ENCODE peak calls at places on chromosomes 13 and 19, in five cellular contexts. D is PC-3, L is cardiac fibroblast, I is cardiac muscle cell, X is mucosa of descending colon. H is an unnamed sample.

GRCh38 chr19:18297308-18297707 is 15.9 kb upstream of the JUND start:
- DNase-seq in D (no peak), L (no peak), I (no peak), X (no peak), H (no peak)

GRCh38 chr19:47161876-47162489 is 31.3 kb downstream of the SAE1 start:
- DNase-seq in D (no peak), L (peak), I (no peak), X (no peak), H (no peak)

GRCh38 chr19:39112338-39112890 is 13.2 kb upstream of the PAK4 start:
- DNase-seq in D (peak), L (peak), I (no peak), X (no peak), H (peak)

GRCh38 chr13:32902898-32903297 is 113.3 kb upstream of the KL start:
- DNase-seq in D (no peak), L (peak), I (no peak), X (peak), H (peak)

GRCh38 chr19:43306097-43306496 is 36.8 kb upstream of the PSG9 start:
- DNase-seq in D (peak), L (no peak), I (no peak), X (no peak), H (no peak)

GRCh38 chr19:48858984-48859710 is 9.3 kb downstream of the PLEKHA4 start:
- DNase-seq in D (no peak), L (no peak), I (no peak), X (peak), H (no peak)

GRCh38 chr13:21124853-21125252 is 51.5 kb downstream of the SKA3 start:
- DNase-seq in D (peak), L (peak), I (peak), X (no peak), H (no peak)

GRCh38 chr19:37303591-37304171 is 67.2 kb upstream of the ZNF527 start:
- DNase-seq in D (no peak), L (no peak), I (peak), X (no peak), H (no peak)

GRCh38 chr13:43159007-43159406 is 135.6 kb downstream of the DNAJC15 start:
- DNase-seq in D (no peak), L (peak), I (no peak), X (no peak), H (peak)

GRCh38 chr19:13096968-13097330 is 5.7 kb downstream of the LYL1 start:
- DNase-seq in D (no peak), L (no peak), I (no peak), X (no peak), H (no peak)

GRCh38 chr13:89486721-89487120 is 1815.5 kb downstream of the SLITRK5 start:
- DNase-seq in D (no peak), L (no peak), I (no peak), X (no peak), H (no peak)

GRCh38 chr19:12346896-12347295 is 13.5 kb upstream of the ZNF563 start:
- DNase-seq in D (no peak), L (peak), I (no peak), X (no peak), H (no peak)

GRCh38 chr19:46002678-46003275 is 7.5 kb downstream of the CCDC61 start:
- DNase-seq in D (no peak), L (no peak), I (no peak), X (no peak), H (no peak)

GRCh38 chr19:45996933-45997332 is 1.7 kb downstream of the CCDC61 start:
- DNase-seq in D (no peak), L (no peak), I (no peak), X (no peak), H (no peak)

GRCh38 chr19:46000497-46001246 is 5.4 kb downstream of the CCDC61 start:
- DNase-seq in D (no peak), L (no peak), I (peak), X (peak), H (peak)

GRCh38 chr19:45998834-45999233 is 3.6 kb downstream of the CCDC61 start:
- DNase-seq in D (no peak), L (no peak), I (no peak), X (no peak), H (no peak)

DNA sequence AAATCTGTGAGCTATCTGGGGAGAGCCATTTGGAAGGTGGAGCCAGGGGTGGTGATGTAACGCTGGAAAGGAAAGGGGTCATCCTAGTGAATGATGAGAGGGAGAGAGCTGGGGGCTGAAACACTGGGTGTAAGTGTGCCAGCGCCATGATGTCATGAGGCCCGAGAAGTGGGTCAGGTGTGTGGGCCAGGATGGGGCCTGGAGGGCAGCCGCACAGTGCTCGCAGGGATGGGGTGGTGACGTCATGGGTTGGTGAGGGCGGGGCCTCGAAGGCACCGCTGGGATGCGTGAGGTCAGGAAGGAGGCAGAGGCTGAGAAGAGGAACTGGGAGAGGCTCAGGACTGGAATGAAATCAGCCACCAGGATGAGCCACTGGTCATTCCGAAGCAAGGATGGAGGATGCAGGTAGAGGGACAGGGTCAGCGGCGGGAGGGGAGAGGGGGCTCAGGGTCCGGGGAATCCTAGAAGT is 4.4 kb downstream of the CCDC61 start:
- DNase-seq in D (no peak), L (peak), I (no peak), X (no peak), H (peak)
- H3K4me3 ChIP-seq in D (no peak), L (no peak), I (no peak), X (no peak), H (no peak)

GRCh38 chr13:98976338-98976737 is 1.5 kb downstream of the DOCK9 start:
- DNase-seq in D (no peak), L (peak), I (no peak), X (no peak), H (peak)
- H3K4me3 ChIP-seq in D (no peak), L (peak), I (no peak), X (no peak), H (no peak)

DNA sequence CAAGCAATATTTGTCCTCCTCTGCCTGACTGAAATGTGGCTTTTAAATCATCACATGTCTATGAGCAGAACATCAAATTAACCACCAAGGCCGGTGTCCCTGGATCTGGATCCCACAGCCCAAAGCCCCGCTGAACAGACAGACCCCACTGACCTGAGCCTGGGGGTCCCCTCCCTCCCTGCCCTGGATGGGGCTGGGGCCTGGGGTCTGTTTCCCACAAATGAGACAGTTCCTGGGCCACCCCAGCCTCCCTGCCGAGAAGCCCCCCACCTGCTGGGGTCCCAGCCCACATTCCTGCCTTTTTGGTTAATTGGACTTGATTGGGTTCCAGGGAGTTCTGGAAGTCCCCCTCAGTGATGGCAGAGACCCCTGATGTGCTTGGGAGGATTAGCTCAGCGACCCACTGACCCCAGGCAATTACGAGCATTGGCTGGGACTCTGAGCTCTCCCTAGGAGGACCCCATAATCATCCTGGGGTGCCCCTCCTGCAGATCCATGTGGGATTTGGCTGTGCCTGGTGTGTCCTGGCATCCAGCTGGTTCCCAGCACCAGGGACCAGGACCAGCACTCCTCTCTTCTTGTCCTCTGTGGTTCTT is 19.4 kb upstream of the CPAMD8 start:
- DNase-seq in D (no peak), L (no peak), I (no peak), X (no peak), H (no peak)
- H3K4me3 ChIP-seq in D (no peak), L (no peak), I (no peak), X (no peak), H (no peak)

GRCh38 chr13:99173606-99174005 is 27.0 kb upstream of the UBAC2 start:
- DNase-seq in D (no peak), L (no peak), I (no peak), X (no peak), H (no peak)

GRCh38 chr13:99179460-99179859 is 21.2 kb upstream of the UBAC2 start:
- DNase-seq in D (no peak), L (no peak), I (no peak), X (no peak), H (no peak)

GRCh38 chr13:99178636-99179035 is 22.0 kb upstream of the UBAC2 start:
- DNase-seq in D (no peak), L (peak), I (no peak), X (no peak), H (peak)

GRCh38 chr13:99174533-99175100 is 26.0 kb upstream of the UBAC2 start:
- DNase-seq in D (no peak), L (peak), I (no peak), X (no peak), H (peak)

DNA sequence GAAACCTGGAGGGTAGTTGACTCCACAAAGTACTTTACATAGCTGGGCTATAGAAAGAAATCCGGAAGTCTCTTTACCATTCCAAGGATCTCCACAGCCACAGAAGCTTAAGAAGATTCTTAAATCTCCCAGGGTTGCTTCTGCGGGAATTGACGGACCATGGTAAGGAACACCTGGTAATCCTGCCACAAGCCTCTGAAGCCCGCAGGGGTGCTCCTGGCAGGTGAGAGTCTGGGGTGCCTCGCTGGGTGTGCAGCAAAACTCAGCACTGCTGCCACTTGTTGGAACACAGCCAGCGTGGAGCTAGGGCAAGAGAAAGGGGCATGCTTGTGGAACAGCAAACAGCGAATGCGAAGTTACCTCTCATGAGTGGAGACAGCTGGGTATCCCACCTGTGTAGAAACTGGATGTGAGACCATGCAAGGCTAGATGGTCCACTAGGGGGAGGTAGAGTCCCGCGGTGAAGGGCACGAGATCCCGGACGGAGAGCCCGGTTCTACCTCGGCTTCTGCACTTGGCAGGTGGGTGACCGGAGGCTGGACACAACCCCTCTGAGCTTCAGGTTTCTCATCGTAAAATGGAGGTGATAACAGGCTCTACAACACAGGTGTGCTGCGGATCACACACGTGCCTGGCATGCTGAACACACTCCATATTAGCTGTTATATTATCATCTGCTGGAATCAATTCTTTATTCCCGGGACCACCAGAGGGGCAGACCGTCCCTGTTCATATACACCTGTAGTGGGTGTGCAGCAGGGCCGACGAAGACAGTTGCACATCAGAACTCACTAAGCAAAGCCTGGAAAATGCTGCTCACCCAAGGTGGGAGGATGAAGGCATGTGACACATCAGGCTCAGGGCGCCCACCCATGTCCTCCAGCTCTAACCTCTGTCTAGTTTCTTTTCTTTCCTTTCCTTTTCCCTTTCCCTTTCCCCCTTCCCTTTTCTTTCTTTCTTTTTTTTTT is 24.1 kb upstream of the UBAC2 start:
- DNase-seq in D (peak), L (peak), I (peak), X (peak), H (peak)
- H3K4me3 ChIP-seq in D (peak), L (no peak), I (no peak), X (no peak), H (no peak)

DNA sequence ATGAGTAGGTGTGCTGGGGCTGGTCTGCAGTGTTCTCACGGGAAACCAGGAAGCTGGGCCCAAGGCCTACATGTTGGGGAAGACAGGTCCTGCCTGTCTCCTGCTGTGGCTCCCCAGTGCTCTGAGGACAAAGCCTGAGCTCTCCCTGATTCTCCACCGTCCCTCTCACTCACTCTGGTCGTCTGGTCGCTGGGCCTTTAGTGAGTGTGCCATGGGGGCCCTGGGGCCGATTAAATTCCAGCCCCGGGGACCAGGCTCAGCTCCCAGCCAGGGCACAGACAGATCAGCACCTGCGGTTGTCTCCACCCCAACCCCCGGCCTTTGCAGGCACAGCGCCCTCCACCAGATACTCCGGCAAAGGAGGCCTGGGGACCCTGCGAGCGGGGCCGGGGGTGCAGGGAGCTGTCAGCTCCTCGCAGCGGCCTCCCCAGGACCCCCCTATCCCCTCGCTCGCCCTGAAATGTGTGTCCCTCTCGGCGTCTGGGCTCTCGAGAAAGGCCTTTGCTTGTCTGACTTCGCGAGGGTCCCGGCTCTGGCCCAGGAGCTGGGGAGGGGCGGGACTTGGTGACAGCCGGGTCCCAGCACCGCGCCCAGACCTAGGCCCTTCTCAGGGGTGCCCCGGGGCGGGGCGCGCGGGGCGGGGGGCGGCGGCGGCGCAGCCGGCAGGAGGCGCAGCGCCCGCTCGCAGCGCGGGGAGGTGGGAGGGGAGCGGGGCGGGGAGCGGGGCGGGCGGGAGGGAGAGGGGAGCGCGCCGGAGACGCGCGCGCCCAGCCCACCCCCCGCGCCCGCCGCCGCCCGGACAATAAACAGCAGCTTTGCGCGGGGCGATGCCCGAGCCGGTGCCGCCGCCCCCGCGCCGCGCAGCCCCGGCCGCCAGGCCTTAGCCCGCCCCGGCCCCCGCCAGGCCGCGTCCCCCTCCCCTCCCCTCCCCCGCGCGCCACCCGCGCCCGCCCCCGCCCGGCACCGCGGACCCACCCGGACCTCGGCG is at the start of gene PALM:
- DNase-seq in D (peak), L (no peak), I (peak), X (no peak), H (no peak)
- H3K4me3 ChIP-seq in D (peak), L (peak), I (peak), X (peak), H (no peak)